ENCODE peak calls at places on chromosomes 3 and 15, in five cellular contexts. L is left colon, U is NCI-H1417, G is A549, A is ELR. D is an unnamed sample.

GRCh38 chr3:89375451-89375850 is 268.0 kb downstream of the EPHA3 start:
- DNase-seq in L (no peak), U (peak), G (no peak), A (no peak), D (no peak)

GRCh38 chr15:24858737-24859601 is 95.8 kb upstream of the SNRPN start:
- DNase-seq in L (no peak), U (no peak), G (no peak), A (no peak), D (no peak)

GRCh38 chr15:89165677-89166076 is 55.7 kb downstream of the RLBP1 start:
- DNase-seq in L (no peak), U (no peak), G (no peak), A (no peak), D (no peak)

GRCh38 chr3:182786564-182787196 is 6.6 kb upstream of the ATP11B start:
- DNase-seq in L (no peak), U (no peak), G (no peak), A (no peak), D (no peak)

GRCh38 chr3:108086653-108087052 is 4.2 kb downstream of the CD47 start:
- DNase-seq in L (no peak), U (peak), G (no peak), A (no peak), D (no peak)

GRCh38 chr3:10941972-10942371 is 50.6 kb upstream of the SLC6A1 start:
- DNase-seq in L (no peak), U (peak), G (no peak), A (peak), D (no peak)

GRCh38 chr3:51967384-51968174 is at the start of gene PCBP4:
- DNase-seq in L (peak), U (peak), G (no peak), A (peak), D (peak)

GRCh38 chr15:41904487-41905359 is 10.9 kb upstream of the SPTBN5 start:
- DNase-seq in L (no peak), U (peak), G (peak), A (peak), D (peak)

GRCh38 chr3:195271859-195272243 is 892 bp upstream of the XXYLT1 start:
- DNase-seq in L (no peak), U (no peak), G (no peak), A (no peak), D (no peak)

GRCh38 chr3:187986514-187986934 is 167.4 kb upstream of the LPP start:
- DNase-seq in L (no peak), U (no peak), G (peak), A (peak), D (peak)

GRCh38 chr3:126537730-126538281 is 13.9 kb downstream of the CHST13 start:
- DNase-seq in L (peak), U (peak), G (no peak), A (no peak), D (no peak)

GRCh38 chr3:96449803-96450202 is 364.6 kb upstream of the EPHA6 start:
- DNase-seq in L (no peak), U (peak), G (no peak), A (no peak), D (no peak)

GRCh38 chr15:66253296-66253642 is 281 bp downstream of the MEGF11 start:
- DNase-seq in L (no peak), U (no peak), G (no peak), A (no peak), D (no peak)

GRCh38 chr3:150114873-150115570 is 144.3 kb upstream of the PFN2 start:
- DNase-seq in L (no peak), U (peak), G (no peak), A (peak), D (no peak)

GRCh38 chr3:105767776-105768175 is 101.0 kb downstream of the CBLB start:
- DNase-seq in L (no peak), U (no peak), G (no peak), A (no peak), D (no peak)

GRCh38 chr3:48681974-48682610 is 3.6 kb downstream of the NCKIPSD start:
- DNase-seq in L (no peak), U (no peak), G (no peak), A (no peak), D (no peak)

GRCh38 chr3:30221622-30222021 is 384.8 kb upstream of the TGFBR2 start:
- DNase-seq in L (no peak), U (no peak), G (no peak), A (peak), D (no peak)

GRCh38 chr3:12350151-12350813 is 61.4 kb downstream of the PPARG start:
- DNase-seq in L (no peak), U (no peak), G (no peak), A (no peak), D (no peak)

GRCh38 chr3:148329481-148330220 is 368.1 kb upstream of the AGTR1 start:
- DNase-seq in L (no peak), U (peak), G (no peak), A (peak), D (no peak)

GRCh38 chr3:142973217-142974009 is 9.9 kb upstream of the PAQR9 start:
- DNase-seq in L (no peak), U (no peak), G (no peak), A (no peak), D (no peak)

GRCh38 chr3:52429779-52430415 is 15.0 kb downstream of the SEMA3G start:
- DNase-seq in L (peak), U (no peak), G (no peak), A (peak), D (no peak)

GRCh38 chr3:155815030-155815429 is 9.0 kb upstream of the C3orf33 start:
- DNase-seq in L (no peak), U (no peak), G (no peak), A (no peak), D (no peak)

GRCh38 chr15:48683991-48684765 is 38.7 kb upstream of the FBN1 start:
- DNase-seq in L (no peak), U (no peak), G (no peak), A (no peak), D (no peak)

GRCh38 chr3:44045476-44046275 is 196.0 kb upstream of the TOPAZ1 start:
- DNase-seq in L (peak), U (peak), G (no peak), A (peak), D (no peak)

GRCh38 chr15:45307230-45307924 is 55.3 kb downstream of the SLC28A2 start:
- DNase-seq in L (no peak), U (peak), G (peak), A (peak), D (peak)

GRCh38 chr3:123730816-123731215 is 146.0 kb upstream of the HACD2 start:
- DNase-seq in L (no peak), U (no peak), G (no peak), A (no peak), D (no peak)

GRCh38 chr15:82979726-82980125 is 6.3 kb upstream of the RAMAC start:
- DNase-seq in L (no peak), U (no peak), G (no peak), A (no peak), D (no peak)

GRCh38 chr3:142844339-142844977 is 44.4 kb downstream of the PCOLCE2 start:
- DNase-seq in L (no peak), U (peak), G (peak), A (peak), D (no peak)

GRCh38 chr3:57948782-57949242 is 59.4 kb upstream of the FLNB start:
- DNase-seq in L (no peak), U (no peak), G (no peak), A (no peak), D (no peak)

GRCh38 chr3:37279226-37279625 is 104.8 kb upstream of the LRRFIP2 start:
- DNase-seq in L (no peak), U (no peak), G (no peak), A (no peak), D (no peak)

GRCh38 chr3:136819784-136820640 is 1.1 kb downstream of the SLC35G2 start:
- DNase-seq in L (peak), U (peak), G (peak), A (peak), D (no peak)

GRCh38 chr3:47158208-47158607 is 5.7 kb downstream of the SETD2 start:
- DNase-seq in L (no peak), U (no peak), G (no peak), A (no peak), D (no peak)

GRCh38 chr3:22231061-22231460 is 480.1 kb upstream of the ZNF385D start:
- DNase-seq in L (no peak), U (no peak), G (no peak), A (no peak), D (no peak)

GRCh38 chr3:106117490-106117858 is 248.7 kb upstream of the CBLB start:
- DNase-seq in L (no peak), U (no peak), G (no peak), A (no peak), D (no peak)

GRCh38 chr3:98914210-98915080 is 12.9 kb upstream of the DCBLD2 start:
- DNase-seq in L (no peak), U (peak), G (peak), A (no peak), D (no peak)